ENCODE peak calls at places on chromosomes 12 and 14, in ten cellular contexts. A is AG20443; H is central memory CD4-positive, alpha-beta T cell; F is stimulated activated CD8-positive, alpha-beta memory T cell treated with anti-CD3 and anti-CD28 coated beads, Interleukin-7, amount 100 ng/mL, for 24 hours; M is T-helper 9 cell; R is NCI-H1092 treated with DMSO at 0.1 percent for 48 hours; V is cardiac fibroblast; E is A549; J is aorta; D is lower lobe of right lung. S is an unnamed sample.
A peak's percentile ranks its signal among the peaks of the same experiment; 100 is the strongest.

GRCh38 chr14:95686935-95687334 is 709 bp downstream of the TCL1B start:
- DNase-seq in A (no peak), H (no peak), F (no peak), M (no peak), R (no peak), V (no peak), E (no peak), J (no peak), D (no peak), S (no peak)

GRCh38 chr14:104580961-104581360 is 1.4 kb downstream of the C14orf180 start:
- DNase-seq in A (no peak), H (no peak), F (no peak), M (no peak), R (peak; percentile 63), V (peak; percentile 25), E (no peak), J (peak; percentile 66), D (no peak), S (no peak)

GRCh38 chr12:68340404-68341270 is 8.5 kb upstream of the MDM1 start:
- DNase-seq in A (peak; percentile 13), H (no peak), F (no peak), M (no peak), R (no peak), V (no peak), E (no peak), J (no peak), D (no peak), S (no peak)

GRCh38 chr12:109020136-109020535 is 732 bp downstream of the SVOP start:
- DNase-seq in A (no peak), H (no peak), F (no peak), M (no peak), R (peak; percentile 16), V (no peak), E (no peak), J (no peak), D (no peak), S (peak; percentile 47)

GRCh38 chr12:109273354-109273753 is 35.7 kb downstream of the FOXN4 start:
- DNase-seq in A (no peak), H (no peak), F (no peak), M (no peak), R (peak; percentile 27), V (no peak), E (no peak), J (no peak), D (no peak), S (peak; percentile 34)

GRCh38 chr12:21656931-21657335 is 709 bp downstream of the LDHB start:
- DNase-seq in A (peak; percentile 46), H (peak; percentile 33), F (no peak), M (peak; percentile 10), R (peak; percentile 63), V (peak; percentile 53), E (peak; percentile 18), J (no peak), D (no peak), S (peak; percentile 83)

GRCh38 chr14:30826070-30826469 is 48.3 kb upstream of the COCH start:
- DNase-seq in A (no peak), H (no peak), F (no peak), M (no peak), R (no peak), V (no peak), E (no peak), J (no peak), D (no peak), S (peak; percentile 6)

GRCh38 chr12:28795306-28795705 is 353.8 kb upstream of the FAR2 start:
- DNase-seq in A (no peak), H (no peak), F (no peak), M (no peak), R (no peak), V (no peak), E (no peak), J (no peak), D (no peak), S (peak; percentile 35)

GRCh38 chr12:123139926-123140674 is 10.8 kb downstream of the PITPNM2 start:
- DNase-seq in A (peak; percentile 29), H (no peak), F (no peak), M (no peak), R (peak; percentile 22), V (peak; percentile 44), E (no peak), J (peak; percentile 53), D (no peak), S (peak; percentile 92)

GRCh38 chr14:67951529-67952120 is 132.0 kb downstream of the RAD51B start:
- DNase-seq in A (peak; percentile 16), H (no peak), F (no peak), M (no peak), R (no peak), V (peak; percentile 46), E (no peak), J (no peak), D (no peak), S (no peak)

GRCh38 chr12:6860116-6860515 is 7.2 kb upstream of the TPI1 start:
- DNase-seq in A (no peak), H (no peak), F (no peak), M (no peak), R (no peak), V (no peak), E (no peak), J (no peak), D (no peak), S (no peak)

GRCh38 chr12:59164991-59165718 is 244.9 kb upstream of the LRIG3 start:
- DNase-seq in A (peak; percentile 19), H (no peak), F (no peak), M (no peak), R (peak; percentile 26), V (peak; percentile 63), E (peak; percentile 5), J (no peak), D (no peak), S (peak; percentile 78)

GRCh38 chr14:37969511-37969979 is 238.2 kb upstream of the SSTR1 start:
- DNase-seq in A (no peak), H (no peak), F (no peak), M (no peak), R (no peak), V (no peak), E (no peak), J (no peak), D (no peak), S (peak; percentile 87)

S was measured in DMS53.